ENCODE peak calls at places on chromosomes 3 and 15, in four cellular contexts. M is K562, L is Panc1, T is HepG2. D is an unnamed sample.

GRCh38 chr3:129051776-129052400 is 8.7 kb upstream of the GP9 start:
- DNase-seq in M (no peak), L (no peak), T (no peak), D (no peak)

GRCh38 chr3:73546961-73547360 is 77.8 kb downstream of the PDZRN3 start:
- DNase-seq in M (no peak), L (no peak), T (no peak), D (no peak)

GRCh38 chr3:189305412-189305811 is 133.6 kb downstream of the TPRG1 start:
- DNase-seq in M (no peak), L (no peak), T (no peak), D (no peak)

GRCh38 chr3:175434591-175434990 is 575.5 kb downstream of the NAALADL2 start:
- DNase-seq in M (no peak), L (no peak), T (no peak), D (no peak)

GRCh38 chr15:75727851-75728715 is 15.4 kb upstream of the CSPG4 start:
- DNase-seq in M (no peak), L (no peak), T (peak), D (peak)

GRCh38 chr3:57160731-57161086 is 4.4 kb downstream of the IL17RD start:
- DNase-seq in M (no peak), L (no peak), T (no peak), D (no peak)

GRCh38 chr3:100480111-100480510 is 12.3 kb upstream of the TMEM45A start:
- DNase-seq in M (no peak), L (no peak), T (no peak), D (no peak)

GRCh38 chr3:59644479-59645075 is 594.8 kb upstream of the CFAP20DC start:
- DNase-seq in M (no peak), L (no peak), T (no peak), D (no peak)

GRCh38 chr3:170149016-170149415 is 32.5 kb downstream of the PHC3 start:
- DNase-seq in M (no peak), L (no peak), T (no peak), D (no peak)

GRCh38 chr3:54870423-54870822 is 57.4 kb downstream of the LRTM1 start:
- DNase-seq in M (peak), L (no peak), T (peak), D (no peak)

GRCh38 chr15:56871180-56871579 is 47.3 kb upstream of the TCF12 start:
- DNase-seq in M (no peak), L (no peak), T (peak), D (peak)

GRCh38 chr15:25250011-25250596 is 188.7 kb downstream of the UBE3A start:
- DNase-seq in M (no peak), L (no peak), T (no peak), D (no peak)

GRCh38 chr3:178494376-178494775 is 41.9 kb upstream of the KCNMB2 start:
- DNase-seq in M (no peak), L (no peak), T (no peak), D (no peak)

GRCh38 chr3:130892759-130893239 is 1.1 kb upstream of the ATP2C1 start:
- DNase-seq in M (peak), L (peak), T (peak), D (peak)

GRCh38 chr15:64695571-64695992 is 79.8 kb downstream of the RBPMS2 start:
- DNase-seq in M (peak), L (no peak), T (no peak), D (no peak)

GRCh38 chr15:29183071-29183831 is 86.4 kb downstream of the NSMCE3 start:
- DNase-seq in M (no peak), L (no peak), T (no peak), D (no peak)

GRCh38 chr15:58453931-58454793 is 22.4 kb downstream of the LIPC start:
- DNase-seq in M (no peak), L (no peak), T (no peak), D (no peak)

GRCh38 chr3:45211466-45212094 is 14.5 kb downstream of the TMEM158 start:
- DNase-seq in M (no peak), L (no peak), T (no peak), D (no peak)

GRCh38 chr3:129596194-129597086 is 10.0 kb downstream of the PLXND1 start:
- DNase-seq in M (peak), L (no peak), T (peak), D (no peak)

GRCh38 chr15:100714034-100714748 is 111.8 kb downstream of the ASB7 start:
- DNase-seq in M (no peak), L (no peak), T (no peak), D (no peak)

GRCh38 chr3:176867681-176868663 is 329.3 kb downstream of the TBL1XR1 start:
- DNase-seq in M (no peak), L (no peak), T (no peak), D (no peak)

GRCh38 chr3:170808041-170808440 is 62.0 kb downstream of the RPL22L1 start:
- DNase-seq in M (no peak), L (no peak), T (no peak), D (no peak)

GRCh38 chr3:45841380-45841700 is 579 bp downstream of the LZTFL1 start:
- DNase-seq in M (no peak), L (no peak), T (peak), D (no peak)

GRCh38 chr3:36591959-36592358 is 172.4 kb downstream of the DCLK3 start:
- DNase-seq in M (no peak), L (no peak), T (no peak), D (no peak)

GRCh38 chr3:107523361-107524213 is 825 bp downstream of the BBX start:
- DNase-seq in M (peak), L (no peak), T (peak), D (no peak)

DNA sequence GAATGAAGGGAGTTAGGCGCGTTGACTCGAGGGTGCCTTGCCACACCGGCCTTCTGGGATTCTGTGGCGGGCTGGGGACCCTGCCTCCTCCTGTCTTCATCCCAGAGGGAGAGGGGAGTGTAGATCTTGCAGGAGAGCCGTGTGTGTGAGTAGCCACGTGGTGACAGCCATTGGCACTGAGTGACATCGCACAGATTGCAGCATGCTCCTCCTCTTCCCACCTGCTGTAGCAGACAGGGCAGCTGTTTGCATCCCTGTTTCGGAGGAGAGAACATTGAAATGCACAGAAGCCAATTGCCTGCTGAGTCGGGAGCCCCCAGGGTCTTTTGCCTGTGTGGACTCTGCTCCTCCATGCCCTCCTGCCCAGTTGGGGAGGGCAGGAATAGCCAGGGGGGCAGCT is 66.6 kb downstream of the CHRNA7 start:
- DNase-seq in M (no peak), L (no peak), T (no peak), D (no peak)
- TF ChIP-seq TCF7L2 in M (no peak), L (no peak), T (no peak), D (no peak)

GRCh38 chr15:40252438-40253178 is 13.7 kb downstream of the PAK6 start:
- DNase-seq in M (no peak), L (no peak), T (no peak), D (peak)
- TF ChIP-seq TCF7L2 in M (no peak), L (no peak), T (no peak), D (no peak)

GRCh38 chr15:34799825-34800168 is 4.4 kb upstream of the ACTC1 start:
- DNase-seq in M (no peak), L (no peak), T (no peak), D (no peak)
- TF ChIP-seq TCF7L2 in M (no peak), L (no peak), T (no peak), D (no peak)

DNA sequence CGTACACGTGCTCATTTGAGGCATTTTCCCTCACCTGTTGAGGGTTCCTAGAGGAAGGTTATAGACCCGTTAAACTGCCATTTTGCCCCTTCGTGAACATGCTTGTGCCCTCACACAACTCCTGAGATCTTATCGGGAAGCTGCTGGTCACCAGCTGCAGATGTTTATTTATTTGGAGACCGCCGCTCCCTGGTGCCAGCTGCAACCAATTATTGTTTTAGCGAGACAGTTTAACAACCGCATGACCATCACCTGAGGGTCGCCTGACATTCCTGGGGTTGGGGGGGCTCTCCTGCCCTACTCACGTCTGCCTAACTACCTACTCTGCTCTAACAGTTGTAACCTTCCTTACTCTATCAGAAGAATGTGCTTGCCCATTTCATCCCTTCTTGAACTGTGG is 292.5 kb downstream of the MCTP2 start:
- DNase-seq in M (no peak), L (no peak), T (no peak), D (no peak)
- TF ChIP-seq TCF7L2 in M (no peak), L (no peak), T (no peak), D (no peak)